ENCODE peak calls at places on chromosomes 3 and 15, in four cellular contexts. One of them, this sample, is unnamed.

GRCh38 chr3:58260261-58260731 is 22.7 kb downstream of the ABHD6 start:
- DNase-seq in HepG2: no peak
- DNase-seq in WTC11: no peak
- DNase-seq in K562: no peak
- DNase-seq in this sample: no peak

GRCh38 chr3:12188681-12189287 is 30.1 kb upstream of the TIMP4 start:
- DNase-seq in HepG2: no peak
- DNase-seq in WTC11: no peak
- DNase-seq in K562: no peak
- DNase-seq in this sample: no peak

GRCh38 chr15:60340207-60340921 is 57.4 kb downstream of the ANXA2 start:
- DNase-seq in HepG2: peak
- DNase-seq in WTC11: peak
- DNase-seq in K562: no peak
- DNase-seq in this sample: no peak

GRCh38 chr3:55185380-55185779 is 257.5 kb upstream of the LRTM1 start:
- DNase-seq in HepG2: no peak
- DNase-seq in WTC11: no peak
- DNase-seq in K562: no peak
- DNase-seq in this sample: no peak

GRCh38 chr3:112302061-112302830 is 8.2 kb upstream of the SLC9C1 start:
- DNase-seq in HepG2: no peak
- DNase-seq in WTC11: peak
- DNase-seq in K562: peak
- DNase-seq in this sample: no peak

GRCh38 chr15:40049076-40049475 is 10.1 kb upstream of the SRP14 start:
- DNase-seq in HepG2: no peak
- DNase-seq in WTC11: no peak
- DNase-seq in K562: no peak
- DNase-seq in this sample: no peak

GRCh38 chr15:55003900-55004879 is 192.6 kb downstream of the RSL24D1 start:
- DNase-seq in HepG2: no peak
- DNase-seq in WTC11: no peak
- DNase-seq in K562: no peak
- DNase-seq in this sample: peak

GRCh38 chr15:45201557-45202246 is 13.9 kb upstream of the SHF start:
- DNase-seq in HepG2: no peak
- DNase-seq in WTC11: peak
- DNase-seq in K562: no peak
- DNase-seq in this sample: no peak

GRCh38 chr3:129592362-129593150 is 13.9 kb downstream of the PLXND1 start:
- DNase-seq in HepG2: no peak
- DNase-seq in WTC11: peak
- DNase-seq in K562: no peak
- DNase-seq in this sample: no peak

GRCh38 chr3:85161544-85161943 is 202.8 kb downstream of the CADM2 start:
- DNase-seq in HepG2: peak
- DNase-seq in WTC11: no peak
- DNase-seq in K562: no peak
- DNase-seq in this sample: peak

GRCh38 chr3:100030914-100031313 is 83.4 kb downstream of the FILIP1L start:
- DNase-seq in HepG2: no peak
- DNase-seq in WTC11: no peak
- DNase-seq in K562: no peak
- DNase-seq in this sample: no peak

GRCh38 chr3:161316006-161316689 is 55.2 kb downstream of the SPTSSB start:
- DNase-seq in HepG2: no peak
- DNase-seq in WTC11: no peak
- DNase-seq in K562: no peak
- DNase-seq in this sample: no peak

GRCh38 chr15:52100807-52101206 is 11.8 kb downstream of the BCL2L10 start:
- DNase-seq in HepG2: no peak
- DNase-seq in WTC11: no peak
- DNase-seq in K562: peak
- DNase-seq in this sample: no peak

GRCh38 chr3:99188936-99189335 is 287.4 kb upstream of the DCBLD2 start:
- DNase-seq in HepG2: no peak
- DNase-seq in WTC11: no peak
- DNase-seq in K562: no peak
- DNase-seq in this sample: no peak

GRCh38 chr3:111848246-111848645 is 10.8 kb upstream of the PHLDB2 start:
- DNase-seq in HepG2: no peak
- DNase-seq in WTC11: no peak
- DNase-seq in K562: no peak
- DNase-seq in this sample: no peak

GRCh38 chr15:43518073-43518761 is 809 bp downstream of the MAP1A start:
- DNase-seq in HepG2: no peak
- DNase-seq in WTC11: peak
- DNase-seq in K562: peak
- DNase-seq in this sample: no peak

GRCh38 chr15:78866824-78867223 is 5.9 kb upstream of the MORF4L1 start:
- DNase-seq in HepG2: no peak
- DNase-seq in WTC11: no peak
- DNase-seq in K562: no peak
- DNase-seq in this sample: no peak

GRCh38 chr15:58447244-58448010 is 15.6 kb downstream of the LIPC start:
- DNase-seq in HepG2: no peak
- DNase-seq in WTC11: no peak
- DNase-seq in K562: no peak
- DNase-seq in this sample: no peak

GRCh38 chr15:74172751-74173544 is 562 bp upstream of the ISLR start:
- DNase-seq in HepG2: no peak
- DNase-seq in WTC11: peak
- DNase-seq in K562: peak
- DNase-seq in this sample: no peak

GRCh38 chr3:16515885-16516420 is 2.5 kb upstream of the RFTN1 start:
- DNase-seq in HepG2: no peak
- DNase-seq in WTC11: no peak
- DNase-seq in K562: no peak
- DNase-seq in this sample: no peak

GRCh38 chr3:119352235-119352634 is 58.1 kb downstream of the ARHGAP31 start:
- DNase-seq in HepG2: no peak
- DNase-seq in WTC11: no peak
- DNase-seq in K562: no peak
- DNase-seq in this sample: no peak

GRCh38 chr3:73319179-73319769 is 257.8 kb downstream of the EBLN2 start:
- DNase-seq in HepG2: no peak
- DNase-seq in WTC11: no peak
- DNase-seq in K562: no peak
- DNase-seq in this sample: no peak

GRCh38 chr3:136250862-136251460 is 821 bp downstream of the PCCB start:
- DNase-seq in HepG2: peak
- DNase-seq in WTC11: peak
- DNase-seq in K562: peak
- DNase-seq in this sample: peak

GRCh38 chr3:23888617-23889228 is 28.1 kb downstream of the NKIRAS1 start:
- DNase-seq in HepG2: peak
- DNase-seq in WTC11: no peak
- DNase-seq in K562: no peak
- DNase-seq in this sample: no peak

GRCh38 chr15:89543389-89543788 is 31.9 kb upstream of the TICRR start:
- DNase-seq in HepG2: no peak
- DNase-seq in WTC11: no peak
- DNase-seq in K562: no peak
- DNase-seq in this sample: peak

GRCh38 chr3:13006216-13006990 is 66.8 kb downstream of the IQSEC1 start:
- DNase-seq in HepG2: no peak
- DNase-seq in WTC11: no peak
- DNase-seq in K562: no peak
- DNase-seq in this sample: no peak

GRCh38 chr3:72818092-72818721 is 30.0 kb downstream of the SHQ1 start:
- DNase-seq in HepG2: no peak
- DNase-seq in WTC11: no peak
- DNase-seq in K562: no peak
- DNase-seq in this sample: peak

GRCh38 chr15:75884041-75884440 is 19.6 kb upstream of the FBXO22 start:
- DNase-seq in HepG2: no peak
- DNase-seq in WTC11: no peak
- DNase-seq in K562: no peak
- DNase-seq in this sample: no peak

GRCh38 chr15:101651753-101652097 is 456 bp downstream of the TM2D3 start:
- DNase-seq in HepG2: peak
- DNase-seq in WTC11: no peak
- DNase-seq in K562: no peak
- DNase-seq in this sample: no peak

GRCh38 chr3:8938021-8938420 is 25.3 kb downstream of the RAD18 start:
- DNase-seq in HepG2: peak
- DNase-seq in WTC11: no peak
- DNase-seq in K562: peak
- DNase-seq in this sample: peak

GRCh38 chr3:148861277-148861869 is 3.7 kb upstream of the CPA3 start:
- DNase-seq in HepG2: peak
- DNase-seq in WTC11: no peak
- DNase-seq in K562: peak
- DNase-seq in this sample: peak

GRCh38 chr15:50476143-50476542 is 51.9 kb downstream of the USP8 start:
- DNase-seq in HepG2: peak
- DNase-seq in WTC11: no peak
- DNase-seq in K562: no peak
- DNase-seq in this sample: no peak

DNA sequence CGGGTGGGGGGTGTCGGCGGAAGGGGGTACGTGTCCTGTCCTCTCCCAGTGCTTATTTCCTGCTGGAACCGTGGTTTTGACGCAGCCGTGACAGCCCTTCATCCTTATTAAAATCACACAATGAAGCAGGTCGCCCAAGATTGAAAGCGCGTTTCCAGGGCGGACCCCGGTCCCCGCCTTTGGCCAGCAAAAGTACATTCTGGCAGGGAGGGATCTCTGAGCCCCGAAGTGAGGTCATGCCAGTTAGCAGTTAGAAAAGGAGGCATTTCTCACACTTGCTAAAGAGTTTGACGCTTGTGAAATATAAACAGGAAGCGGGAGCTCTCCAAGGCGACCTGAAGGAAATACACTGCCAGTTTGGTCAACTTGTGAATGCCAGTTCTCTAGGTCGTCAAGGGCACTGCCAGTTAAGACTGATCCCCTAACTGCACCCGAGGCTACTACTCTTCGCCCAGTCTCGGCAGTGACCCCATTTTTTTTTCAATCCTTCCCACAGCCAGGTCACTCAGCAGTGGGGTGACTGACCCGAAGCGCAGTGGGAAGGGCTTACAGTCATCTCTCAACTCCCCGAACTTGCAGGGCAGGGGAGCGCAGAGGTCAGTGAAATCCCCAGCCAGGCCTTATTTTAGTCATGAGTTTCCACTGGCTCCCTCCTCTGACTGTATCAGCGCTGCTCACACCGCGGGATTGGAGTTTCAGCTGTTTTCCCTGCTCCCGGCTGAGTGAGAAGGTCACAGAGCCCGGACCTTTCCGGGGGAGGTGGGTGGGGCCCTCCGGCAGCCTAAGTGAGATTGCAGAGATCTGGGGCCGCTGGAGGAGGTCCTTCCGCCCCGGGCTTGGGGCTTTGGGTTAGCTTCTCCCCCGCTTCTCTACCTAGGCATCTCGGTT is 2.0 kb upstream of the BHLHE40 start:
- DNase-seq in HepG2: peak
- DNase-seq in WTC11: peak
- DNase-seq in K562: peak
- DNase-seq in this sample: peak
- TF ChIP-seq HMGXB4 in HepG2: no peak
- TF ChIP-seq HMGXB4 in WTC11: no peak
- TF ChIP-seq HMGXB4 in K562: no peak
- TF ChIP-seq HMGXB4 in this sample: no peak

DNA sequence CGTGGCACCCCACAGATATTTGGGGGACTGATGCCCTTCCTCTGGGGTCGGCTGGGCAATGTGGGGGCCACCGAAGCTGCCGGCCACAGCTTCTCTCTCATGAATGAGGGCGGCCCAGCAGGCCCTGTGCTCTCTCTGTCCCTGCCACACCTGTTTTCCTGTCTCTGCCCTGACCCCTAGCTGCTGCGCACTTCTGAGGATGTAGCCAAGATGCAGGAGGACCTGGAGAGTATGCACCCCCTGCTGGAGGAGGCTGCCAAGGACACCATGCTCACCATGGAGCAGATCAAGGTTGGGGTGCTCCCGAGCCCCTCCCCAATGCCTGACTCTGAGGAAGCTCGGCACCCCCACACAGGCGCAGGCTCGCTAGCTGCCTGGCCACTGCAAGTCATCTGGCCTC is 59.7 kb downstream of the SEMA3G start:
- DNase-seq in HepG2: peak
- DNase-seq in WTC11: peak
- DNase-seq in K562: peak
- DNase-seq in this sample: peak
- TF ChIP-seq HMGXB4 in HepG2: no peak
- TF ChIP-seq HMGXB4 in WTC11: no peak
- TF ChIP-seq HMGXB4 in K562: no peak
- TF ChIP-seq HMGXB4 in this sample: no peak

GRCh38 chr3:15069441-15069840 is 4.3 kb upstream of the MRPS25 start:
- DNase-seq in HepG2: no peak
- DNase-seq in WTC11: no peak
- DNase-seq in K562: no peak
- DNase-seq in this sample: no peak

GRCh38 chr3:15074500-15074899 is 9.4 kb upstream of the MRPS25 start:
- DNase-seq in HepG2: no peak
- DNase-seq in WTC11: no peak
- DNase-seq in K562: no peak
- DNase-seq in this sample: no peak

GRCh38 chr3:15066467-15066866 is 1.4 kb upstream of the MRPS25 start:
- DNase-seq in HepG2: no peak
- DNase-seq in WTC11: no peak
- DNase-seq in K562: no peak
- DNase-seq in this sample: no peak

DNA sequence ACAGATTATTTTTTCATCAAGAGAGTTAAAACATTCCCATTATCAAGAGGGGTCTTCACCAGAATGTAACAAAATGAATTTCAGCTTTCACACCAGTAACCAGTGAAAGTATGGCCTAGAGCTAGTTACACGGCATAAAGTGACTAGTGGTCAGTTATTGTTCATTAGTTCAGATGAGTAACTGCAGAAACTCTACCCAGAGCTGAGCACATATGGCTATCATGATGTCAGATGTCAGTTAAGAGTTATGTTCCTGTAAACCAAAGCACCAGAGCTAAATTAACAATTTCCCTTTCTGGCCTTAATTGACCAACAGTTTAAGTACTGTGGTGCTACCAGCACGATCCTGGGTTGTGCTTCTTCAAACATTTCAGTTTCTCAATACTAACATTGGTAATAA is 6.6 kb upstream of the MRPS25 start:
- DNase-seq in HepG2: no peak
- DNase-seq in WTC11: no peak
- DNase-seq in K562: no peak
- DNase-seq in this sample: no peak
- TF ChIP-seq HMGXB4 in HepG2: no peak
- TF ChIP-seq HMGXB4 in WTC11: no peak
- TF ChIP-seq HMGXB4 in K562: no peak
- TF ChIP-seq HMGXB4 in this sample: no peak

DNA sequence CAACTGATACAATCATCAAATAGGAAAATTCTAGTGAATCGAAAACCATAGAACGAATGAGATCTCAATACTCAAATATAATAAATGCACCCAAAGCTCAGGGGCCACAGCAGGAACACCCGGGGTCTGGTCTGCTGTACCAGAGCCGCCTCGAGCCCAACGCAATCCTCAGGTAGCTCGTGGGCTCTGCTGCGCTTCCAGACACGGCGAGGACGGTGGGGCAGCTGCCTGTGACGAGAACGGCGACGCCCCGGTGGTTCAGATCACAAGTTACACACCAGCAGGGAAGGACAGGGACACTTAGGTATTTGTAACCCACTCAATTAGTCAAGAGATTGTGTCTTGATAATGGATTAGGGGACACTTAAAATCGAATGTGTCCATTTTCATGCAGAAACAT is 54.6 kb downstream of the NIPA2 start:
- DNase-seq in HepG2: no peak
- DNase-seq in WTC11: no peak
- DNase-seq in K562: no peak
- DNase-seq in this sample: no peak
- TF ChIP-seq HMGXB4 in HepG2: no peak
- TF ChIP-seq HMGXB4 in WTC11: no peak
- TF ChIP-seq HMGXB4 in K562: no peak
- TF ChIP-seq HMGXB4 in this sample: no peak